ENCODE peak calls at places on chromosomes 11 and 22, in ten cellular contexts. One of them, this sample, is unnamed.

GRCh38 chr11:12769834-12770345 is 95.7 kb downstream of the TEAD1 start:
- DNase-seq in anterior cingulate cortex: no peak
- DNase-seq in stomach: no peak
- DNase-seq in activated gamma-delta T cell treated with Interleukin-2 at 50 U/mL for 16 hours: no peak
- DNase-seq in RPMI8226: no peak
- DNase-seq in activated T-helper 1 cell treated with Interleukin-2 at 50 U/mL for 16 hours: no peak
- DNase-seq in stimulated activated CD8-positive, alpha-beta memory T cell treated with anti-CD3 and anti-CD28 coated beads, Interleukin-7, amount 100 ng/mL, for 48 hours: no peak
- DNase-seq in stimulated activated CD4-positive, alpha-beta T cell treated with anti-CD3 and anti-CD28 coated beads, Interleukin-4, amount 100 ng/mL, for 48 hours: no peak
- DNase-seq in nephron progenitor cell: no peak
- DNase-seq in GOT3: no peak
- DNase-seq in this sample: no peak

GRCh38 chr11:76598426-76598839 is 72.1 kb downstream of the LRRC32 start:
- DNase-seq in anterior cingulate cortex: no peak
- DNase-seq in stomach: no peak
- DNase-seq in activated gamma-delta T cell treated with Interleukin-2 at 50 U/mL for 16 hours: no peak
- DNase-seq in RPMI8226: peak
- DNase-seq in activated T-helper 1 cell treated with Interleukin-2 at 50 U/mL for 16 hours: no peak
- DNase-seq in stimulated activated CD8-positive, alpha-beta memory T cell treated with anti-CD3 and anti-CD28 coated beads, Interleukin-7, amount 100 ng/mL, for 48 hours: no peak
- DNase-seq in stimulated activated CD4-positive, alpha-beta T cell treated with anti-CD3 and anti-CD28 coated beads, Interleukin-4, amount 100 ng/mL, for 48 hours: no peak
- DNase-seq in nephron progenitor cell: peak
- DNase-seq in GOT3: no peak
- DNase-seq in this sample: no peak

GRCh38 chr11:128867277-128867676 is at the start of gene KCNJ1:
- DNase-seq in anterior cingulate cortex: no peak
- DNase-seq in stomach: no peak
- DNase-seq in activated gamma-delta T cell treated with Interleukin-2 at 50 U/mL for 16 hours: no peak
- DNase-seq in RPMI8226: no peak
- DNase-seq in activated T-helper 1 cell treated with Interleukin-2 at 50 U/mL for 16 hours: no peak
- DNase-seq in stimulated activated CD8-positive, alpha-beta memory T cell treated with anti-CD3 and anti-CD28 coated beads, Interleukin-7, amount 100 ng/mL, for 48 hours: no peak
- DNase-seq in stimulated activated CD4-positive, alpha-beta T cell treated with anti-CD3 and anti-CD28 coated beads, Interleukin-4, amount 100 ng/mL, for 48 hours: no peak
- DNase-seq in nephron progenitor cell: no peak
- DNase-seq in GOT3: no peak
- DNase-seq in this sample: no peak

GRCh38 chr22:21819183-21819770 is 48.2 kb downstream of the MAPK1 start:
- DNase-seq in anterior cingulate cortex: no peak
- DNase-seq in stomach: no peak
- DNase-seq in activated gamma-delta T cell treated with Interleukin-2 at 50 U/mL for 16 hours: no peak
- DNase-seq in RPMI8226: no peak
- DNase-seq in activated T-helper 1 cell treated with Interleukin-2 at 50 U/mL for 16 hours: no peak
- DNase-seq in stimulated activated CD8-positive, alpha-beta memory T cell treated with anti-CD3 and anti-CD28 coated beads, Interleukin-7, amount 100 ng/mL, for 48 hours: no peak
- DNase-seq in stimulated activated CD4-positive, alpha-beta T cell treated with anti-CD3 and anti-CD28 coated beads, Interleukin-4, amount 100 ng/mL, for 48 hours: no peak
- DNase-seq in nephron progenitor cell: no peak
- DNase-seq in GOT3: no peak
- DNase-seq in this sample: no peak

GRCh38 chr22:48492371-48493320 is 1335.0 kb downstream of the BRD1 start:
- DNase-seq in anterior cingulate cortex: peak
- DNase-seq in stomach: peak
- DNase-seq in activated gamma-delta T cell treated with Interleukin-2 at 50 U/mL for 16 hours: no peak
- DNase-seq in RPMI8226: peak
- DNase-seq in activated T-helper 1 cell treated with Interleukin-2 at 50 U/mL for 16 hours: no peak
- DNase-seq in stimulated activated CD8-positive, alpha-beta memory T cell treated with anti-CD3 and anti-CD28 coated beads, Interleukin-7, amount 100 ng/mL, for 48 hours: no peak
- DNase-seq in stimulated activated CD4-positive, alpha-beta T cell treated with anti-CD3 and anti-CD28 coated beads, Interleukin-4, amount 100 ng/mL, for 48 hours: peak
- DNase-seq in nephron progenitor cell: peak
- DNase-seq in GOT3: no peak
- DNase-seq in this sample: peak

GRCh38 chr11:74466916-74467885 is at the start of gene KCNE3:
- DNase-seq in anterior cingulate cortex: no peak
- DNase-seq in stomach: peak
- DNase-seq in activated gamma-delta T cell treated with Interleukin-2 at 50 U/mL for 16 hours: no peak
- DNase-seq in RPMI8226: no peak
- DNase-seq in activated T-helper 1 cell treated with Interleukin-2 at 50 U/mL for 16 hours: no peak
- DNase-seq in stimulated activated CD8-positive, alpha-beta memory T cell treated with anti-CD3 and anti-CD28 coated beads, Interleukin-7, amount 100 ng/mL, for 48 hours: no peak
- DNase-seq in stimulated activated CD4-positive, alpha-beta T cell treated with anti-CD3 and anti-CD28 coated beads, Interleukin-4, amount 100 ng/mL, for 48 hours: no peak
- DNase-seq in nephron progenitor cell: peak
- DNase-seq in GOT3: no peak
- DNase-seq in this sample: no peak

GRCh38 chr22:36528795-36529718 is at the start of gene EIF3D:
- DNase-seq in anterior cingulate cortex: peak
- DNase-seq in stomach: peak
- DNase-seq in activated gamma-delta T cell treated with Interleukin-2 at 50 U/mL for 16 hours: peak
- DNase-seq in RPMI8226: peak
- DNase-seq in activated T-helper 1 cell treated with Interleukin-2 at 50 U/mL for 16 hours: peak
- DNase-seq in stimulated activated CD8-positive, alpha-beta memory T cell treated with anti-CD3 and anti-CD28 coated beads, Interleukin-7, amount 100 ng/mL, for 48 hours: peak
- DNase-seq in stimulated activated CD4-positive, alpha-beta T cell treated with anti-CD3 and anti-CD28 coated beads, Interleukin-4, amount 100 ng/mL, for 48 hours: peak
- DNase-seq in nephron progenitor cell: peak
- DNase-seq in GOT3: peak
- DNase-seq in this sample: peak

GRCh38 chr11:36213050-36213840 is 76.0 kb downstream of the COMMD9 start:
- DNase-seq in anterior cingulate cortex: peak
- DNase-seq in stomach: no peak
- DNase-seq in activated gamma-delta T cell treated with Interleukin-2 at 50 U/mL for 16 hours: no peak
- DNase-seq in RPMI8226: no peak
- DNase-seq in activated T-helper 1 cell treated with Interleukin-2 at 50 U/mL for 16 hours: no peak
- DNase-seq in stimulated activated CD8-positive, alpha-beta memory T cell treated with anti-CD3 and anti-CD28 coated beads, Interleukin-7, amount 100 ng/mL, for 48 hours: no peak
- DNase-seq in stimulated activated CD4-positive, alpha-beta T cell treated with anti-CD3 and anti-CD28 coated beads, Interleukin-4, amount 100 ng/mL, for 48 hours: no peak
- DNase-seq in nephron progenitor cell: no peak
- DNase-seq in GOT3: no peak
- DNase-seq in this sample: no peak

GRCh38 chr22:30968015-30968923 is at the start of gene MORC2:
- DNase-seq in anterior cingulate cortex: no peak
- DNase-seq in stomach: peak
- DNase-seq in activated gamma-delta T cell treated with Interleukin-2 at 50 U/mL for 16 hours: no peak
- DNase-seq in RPMI8226: peak
- DNase-seq in activated T-helper 1 cell treated with Interleukin-2 at 50 U/mL for 16 hours: no peak
- DNase-seq in stimulated activated CD8-positive, alpha-beta memory T cell treated with anti-CD3 and anti-CD28 coated beads, Interleukin-7, amount 100 ng/mL, for 48 hours: peak
- DNase-seq in stimulated activated CD4-positive, alpha-beta T cell treated with anti-CD3 and anti-CD28 coated beads, Interleukin-4, amount 100 ng/mL, for 48 hours: no peak
- DNase-seq in nephron progenitor cell: no peak
- DNase-seq in GOT3: no peak
- DNase-seq in this sample: no peak

GRCh38 chr22:44670220-44670983 is 31.6 kb upstream of the PRR5 start:
- DNase-seq in anterior cingulate cortex: no peak
- DNase-seq in stomach: no peak
- DNase-seq in activated gamma-delta T cell treated with Interleukin-2 at 50 U/mL for 16 hours: no peak
- DNase-seq in RPMI8226: no peak
- DNase-seq in activated T-helper 1 cell treated with Interleukin-2 at 50 U/mL for 16 hours: no peak
- DNase-seq in stimulated activated CD8-positive, alpha-beta memory T cell treated with anti-CD3 and anti-CD28 coated beads, Interleukin-7, amount 100 ng/mL, for 48 hours: no peak
- DNase-seq in stimulated activated CD4-positive, alpha-beta T cell treated with anti-CD3 and anti-CD28 coated beads, Interleukin-4, amount 100 ng/mL, for 48 hours: no peak
- DNase-seq in nephron progenitor cell: no peak
- DNase-seq in GOT3: no peak
- DNase-seq in this sample: no peak

GRCh38 chr11:28581286-28582242 is 473.4 kb downstream of the METTL15 start:
- DNase-seq in anterior cingulate cortex: no peak
- DNase-seq in stomach: no peak
- DNase-seq in activated gamma-delta T cell treated with Interleukin-2 at 50 U/mL for 16 hours: no peak
- DNase-seq in RPMI8226: no peak
- DNase-seq in activated T-helper 1 cell treated with Interleukin-2 at 50 U/mL for 16 hours: no peak
- DNase-seq in stimulated activated CD8-positive, alpha-beta memory T cell treated with anti-CD3 and anti-CD28 coated beads, Interleukin-7, amount 100 ng/mL, for 48 hours: no peak
- DNase-seq in stimulated activated CD4-positive, alpha-beta T cell treated with anti-CD3 and anti-CD28 coated beads, Interleukin-4, amount 100 ng/mL, for 48 hours: no peak
- DNase-seq in nephron progenitor cell: no peak
- DNase-seq in GOT3: no peak
- DNase-seq in this sample: no peak

GRCh38 chr11:35553831-35554230 is 28.4 kb upstream of the PAMR1 start:
- DNase-seq in anterior cingulate cortex: no peak
- DNase-seq in stomach: no peak
- DNase-seq in activated gamma-delta T cell treated with Interleukin-2 at 50 U/mL for 16 hours: no peak
- DNase-seq in RPMI8226: no peak
- DNase-seq in activated T-helper 1 cell treated with Interleukin-2 at 50 U/mL for 16 hours: no peak
- DNase-seq in stimulated activated CD8-positive, alpha-beta memory T cell treated with anti-CD3 and anti-CD28 coated beads, Interleukin-7, amount 100 ng/mL, for 48 hours: no peak
- DNase-seq in stimulated activated CD4-positive, alpha-beta T cell treated with anti-CD3 and anti-CD28 coated beads, Interleukin-4, amount 100 ng/mL, for 48 hours: no peak
- DNase-seq in nephron progenitor cell: no peak
- DNase-seq in GOT3: no peak
- DNase-seq in this sample: no peak

GRCh38 chr22:25062378-25063095 is 110.0 kb downstream of the KIAA1671 start:
- DNase-seq in anterior cingulate cortex: no peak
- DNase-seq in stomach: no peak
- DNase-seq in activated gamma-delta T cell treated with Interleukin-2 at 50 U/mL for 16 hours: peak
- DNase-seq in RPMI8226: no peak
- DNase-seq in activated T-helper 1 cell treated with Interleukin-2 at 50 U/mL for 16 hours: peak
- DNase-seq in stimulated activated CD8-positive, alpha-beta memory T cell treated with anti-CD3 and anti-CD28 coated beads, Interleukin-7, amount 100 ng/mL, for 48 hours: no peak
- DNase-seq in stimulated activated CD4-positive, alpha-beta T cell treated with anti-CD3 and anti-CD28 coated beads, Interleukin-4, amount 100 ng/mL, for 48 hours: no peak
- DNase-seq in nephron progenitor cell: no peak
- DNase-seq in GOT3: no peak
- DNase-seq in this sample: no peak

GRCh38 chr11:61754534-61755482 is 2.4 kb downstream of the MYRF start:
- DNase-seq in anterior cingulate cortex: no peak
- DNase-seq in stomach: peak
- DNase-seq in activated gamma-delta T cell treated with Interleukin-2 at 50 U/mL for 16 hours: no peak
- DNase-seq in RPMI8226: no peak
- DNase-seq in activated T-helper 1 cell treated with Interleukin-2 at 50 U/mL for 16 hours: no peak
- DNase-seq in stimulated activated CD8-positive, alpha-beta memory T cell treated with anti-CD3 and anti-CD28 coated beads, Interleukin-7, amount 100 ng/mL, for 48 hours: no peak
- DNase-seq in stimulated activated CD4-positive, alpha-beta T cell treated with anti-CD3 and anti-CD28 coated beads, Interleukin-4, amount 100 ng/mL, for 48 hours: no peak
- DNase-seq in nephron progenitor cell: peak
- DNase-seq in GOT3: no peak
- DNase-seq in this sample: no peak

GRCh38 chr11:83070044-83070877 is 1.4 kb downstream of the RAB30 start:
- DNase-seq in anterior cingulate cortex: no peak
- DNase-seq in stomach: no peak
- DNase-seq in activated gamma-delta T cell treated with Interleukin-2 at 50 U/mL for 16 hours: no peak
- DNase-seq in RPMI8226: no peak
- DNase-seq in activated T-helper 1 cell treated with Interleukin-2 at 50 U/mL for 16 hours: no peak
- DNase-seq in stimulated activated CD8-positive, alpha-beta memory T cell treated with anti-CD3 and anti-CD28 coated beads, Interleukin-7, amount 100 ng/mL, for 48 hours: no peak
- DNase-seq in stimulated activated CD4-positive, alpha-beta T cell treated with anti-CD3 and anti-CD28 coated beads, Interleukin-4, amount 100 ng/mL, for 48 hours: no peak
- DNase-seq in nephron progenitor cell: peak
- DNase-seq in GOT3: no peak
- DNase-seq in this sample: no peak

GRCh38 chr11:44326615-44327475 is 16.9 kb upstream of the ALX4 start:
- DNase-seq in anterior cingulate cortex: no peak
- DNase-seq in stomach: no peak
- DNase-seq in activated gamma-delta T cell treated with Interleukin-2 at 50 U/mL for 16 hours: no peak
- DNase-seq in RPMI8226: no peak
- DNase-seq in activated T-helper 1 cell treated with Interleukin-2 at 50 U/mL for 16 hours: no peak
- DNase-seq in stimulated activated CD8-positive, alpha-beta memory T cell treated with anti-CD3 and anti-CD28 coated beads, Interleukin-7, amount 100 ng/mL, for 48 hours: no peak
- DNase-seq in stimulated activated CD4-positive, alpha-beta T cell treated with anti-CD3 and anti-CD28 coated beads, Interleukin-4, amount 100 ng/mL, for 48 hours: no peak
- DNase-seq in nephron progenitor cell: no peak
- DNase-seq in GOT3: no peak
- DNase-seq in this sample: no peak

GRCh38 chr11:129278586-129279319 is 86.6 kb upstream of the ARHGAP32 start:
- DNase-seq in anterior cingulate cortex: no peak
- DNase-seq in stomach: no peak
- DNase-seq in activated gamma-delta T cell treated with Interleukin-2 at 50 U/mL for 16 hours: no peak
- DNase-seq in RPMI8226: peak
- DNase-seq in activated T-helper 1 cell treated with Interleukin-2 at 50 U/mL for 16 hours: no peak
- DNase-seq in stimulated activated CD8-positive, alpha-beta memory T cell treated with anti-CD3 and anti-CD28 coated beads, Interleukin-7, amount 100 ng/mL, for 48 hours: no peak
- DNase-seq in stimulated activated CD4-positive, alpha-beta T cell treated with anti-CD3 and anti-CD28 coated beads, Interleukin-4, amount 100 ng/mL, for 48 hours: no peak
- DNase-seq in nephron progenitor cell: peak
- DNase-seq in GOT3: no peak
- DNase-seq in this sample: peak

GRCh38 chr22:25746012-25746373 is 4.0 kb downstream of the MYO18B start:
- DNase-seq in anterior cingulate cortex: no peak
- DNase-seq in stomach: no peak
- DNase-seq in activated gamma-delta T cell treated with Interleukin-2 at 50 U/mL for 16 hours: no peak
- DNase-seq in RPMI8226: no peak
- DNase-seq in activated T-helper 1 cell treated with Interleukin-2 at 50 U/mL for 16 hours: no peak
- DNase-seq in stimulated activated CD8-positive, alpha-beta memory T cell treated with anti-CD3 and anti-CD28 coated beads, Interleukin-7, amount 100 ng/mL, for 48 hours: no peak
- DNase-seq in stimulated activated CD4-positive, alpha-beta T cell treated with anti-CD3 and anti-CD28 coated beads, Interleukin-4, amount 100 ng/mL, for 48 hours: no peak
- DNase-seq in nephron progenitor cell: no peak
- DNase-seq in GOT3: no peak
- DNase-seq in this sample: no peak

GRCh38 chr22:27919943-27920755 is 1.1 kb upstream of the PITPNB start:
- DNase-seq in anterior cingulate cortex: no peak
- DNase-seq in stomach: no peak
- DNase-seq in activated gamma-delta T cell treated with Interleukin-2 at 50 U/mL for 16 hours: no peak
- DNase-seq in RPMI8226: no peak
- DNase-seq in activated T-helper 1 cell treated with Interleukin-2 at 50 U/mL for 16 hours: no peak
- DNase-seq in stimulated activated CD8-positive, alpha-beta memory T cell treated with anti-CD3 and anti-CD28 coated beads, Interleukin-7, amount 100 ng/mL, for 48 hours: no peak
- DNase-seq in stimulated activated CD4-positive, alpha-beta T cell treated with anti-CD3 and anti-CD28 coated beads, Interleukin-4, amount 100 ng/mL, for 48 hours: no peak
- DNase-seq in nephron progenitor cell: peak
- DNase-seq in GOT3: no peak
- DNase-seq in this sample: no peak

GRCh38 chr11:132770802-132771545 is 761.3 kb downstream of the OPCML start:
- DNase-seq in anterior cingulate cortex: no peak
- DNase-seq in stomach: no peak
- DNase-seq in activated gamma-delta T cell treated with Interleukin-2 at 50 U/mL for 16 hours: no peak
- DNase-seq in RPMI8226: no peak
- DNase-seq in activated T-helper 1 cell treated with Interleukin-2 at 50 U/mL for 16 hours: no peak
- DNase-seq in stimulated activated CD8-positive, alpha-beta memory T cell treated with anti-CD3 and anti-CD28 coated beads, Interleukin-7, amount 100 ng/mL, for 48 hours: no peak
- DNase-seq in stimulated activated CD4-positive, alpha-beta T cell treated with anti-CD3 and anti-CD28 coated beads, Interleukin-4, amount 100 ng/mL, for 48 hours: no peak
- DNase-seq in nephron progenitor cell: no peak
- DNase-seq in GOT3: no peak
- DNase-seq in this sample: no peak

GRCh38 chr11:2777396-2777795 is 77.6 kb upstream of the KCNQ1OT1 start:
- DNase-seq in anterior cingulate cortex: no peak
- DNase-seq in stomach: peak
- DNase-seq in activated gamma-delta T cell treated with Interleukin-2 at 50 U/mL for 16 hours: no peak
- DNase-seq in RPMI8226: peak
- DNase-seq in activated T-helper 1 cell treated with Interleukin-2 at 50 U/mL for 16 hours: no peak
- DNase-seq in stimulated activated CD8-positive, alpha-beta memory T cell treated with anti-CD3 and anti-CD28 coated beads, Interleukin-7, amount 100 ng/mL, for 48 hours: no peak
- DNase-seq in stimulated activated CD4-positive, alpha-beta T cell treated with anti-CD3 and anti-CD28 coated beads, Interleukin-4, amount 100 ng/mL, for 48 hours: no peak
- DNase-seq in nephron progenitor cell: no peak
- DNase-seq in GOT3: no peak
- DNase-seq in this sample: no peak

GRCh38 chr11:127492025-127492424 is 491.5 kb upstream of the KIRREL3 start:
- DNase-seq in anterior cingulate cortex: no peak
- DNase-seq in stomach: no peak
- DNase-seq in activated gamma-delta T cell treated with Interleukin-2 at 50 U/mL for 16 hours: no peak
- DNase-seq in RPMI8226: no peak
- DNase-seq in activated T-helper 1 cell treated with Interleukin-2 at 50 U/mL for 16 hours: no peak
- DNase-seq in stimulated activated CD8-positive, alpha-beta memory T cell treated with anti-CD3 and anti-CD28 coated beads, Interleukin-7, amount 100 ng/mL, for 48 hours: no peak
- DNase-seq in stimulated activated CD4-positive, alpha-beta T cell treated with anti-CD3 and anti-CD28 coated beads, Interleukin-4, amount 100 ng/mL, for 48 hours: no peak
- DNase-seq in nephron progenitor cell: no peak
- DNase-seq in GOT3: no peak
- DNase-seq in this sample: no peak

GRCh38 chr11:68666854-68667253 is 17.5 kb upstream of the GAL start:
- DNase-seq in anterior cingulate cortex: no peak
- DNase-seq in stomach: peak
- DNase-seq in activated gamma-delta T cell treated with Interleukin-2 at 50 U/mL for 16 hours: no peak
- DNase-seq in RPMI8226: no peak
- DNase-seq in activated T-helper 1 cell treated with Interleukin-2 at 50 U/mL for 16 hours: no peak
- DNase-seq in stimulated activated CD8-positive, alpha-beta memory T cell treated with anti-CD3 and anti-CD28 coated beads, Interleukin-7, amount 100 ng/mL, for 48 hours: no peak
- DNase-seq in stimulated activated CD4-positive, alpha-beta T cell treated with anti-CD3 and anti-CD28 coated beads, Interleukin-4, amount 100 ng/mL, for 48 hours: no peak
- DNase-seq in nephron progenitor cell: no peak
- DNase-seq in GOT3: no peak
- DNase-seq in this sample: no peak

GRCh38 chr11:2511421-2512369 is 66.9 kb downstream of the KCNQ1 start:
- DNase-seq in anterior cingulate cortex: no peak
- DNase-seq in stomach: peak
- DNase-seq in activated gamma-delta T cell treated with Interleukin-2 at 50 U/mL for 16 hours: no peak
- DNase-seq in RPMI8226: no peak
- DNase-seq in activated T-helper 1 cell treated with Interleukin-2 at 50 U/mL for 16 hours: no peak
- DNase-seq in stimulated activated CD8-positive, alpha-beta memory T cell treated with anti-CD3 and anti-CD28 coated beads, Interleukin-7, amount 100 ng/mL, for 48 hours: no peak
- DNase-seq in stimulated activated CD4-positive, alpha-beta T cell treated with anti-CD3 and anti-CD28 coated beads, Interleukin-4, amount 100 ng/mL, for 48 hours: no peak
- DNase-seq in nephron progenitor cell: no peak
- DNase-seq in GOT3: no peak
- DNase-seq in this sample: no peak

GRCh38 chr22:45272498-45272897 is 12.3 kb upstream of the UPK3A start:
- DNase-seq in anterior cingulate cortex: no peak
- DNase-seq in stomach: no peak
- DNase-seq in activated gamma-delta T cell treated with Interleukin-2 at 50 U/mL for 16 hours: no peak
- DNase-seq in RPMI8226: no peak
- DNase-seq in activated T-helper 1 cell treated with Interleukin-2 at 50 U/mL for 16 hours: no peak
- DNase-seq in stimulated activated CD8-positive, alpha-beta memory T cell treated with anti-CD3 and anti-CD28 coated beads, Interleukin-7, amount 100 ng/mL, for 48 hours: no peak
- DNase-seq in stimulated activated CD4-positive, alpha-beta T cell treated with anti-CD3 and anti-CD28 coated beads, Interleukin-4, amount 100 ng/mL, for 48 hours: no peak
- DNase-seq in nephron progenitor cell: no peak
- DNase-seq in GOT3: no peak
- DNase-seq in this sample: no peak

GRCh38 chr11:35151896-35152295 is 12.9 kb downstream of the CD44 start:
- DNase-seq in anterior cingulate cortex: no peak
- DNase-seq in stomach: no peak
- DNase-seq in activated gamma-delta T cell treated with Interleukin-2 at 50 U/mL for 16 hours: no peak
- DNase-seq in RPMI8226: no peak
- DNase-seq in activated T-helper 1 cell treated with Interleukin-2 at 50 U/mL for 16 hours: no peak
- DNase-seq in stimulated activated CD8-positive, alpha-beta memory T cell treated with anti-CD3 and anti-CD28 coated beads, Interleukin-7, amount 100 ng/mL, for 48 hours: no peak
- DNase-seq in stimulated activated CD4-positive, alpha-beta T cell treated with anti-CD3 and anti-CD28 coated beads, Interleukin-4, amount 100 ng/mL, for 48 hours: no peak
- DNase-seq in nephron progenitor cell: no peak
- DNase-seq in GOT3: no peak
- DNase-seq in this sample: no peak

GRCh38 chr22:42643632-42644421 is 3.4 kb upstream of the ATP5MGL start:
- DNase-seq in anterior cingulate cortex: no peak
- DNase-seq in stomach: no peak
- DNase-seq in activated gamma-delta T cell treated with Interleukin-2 at 50 U/mL for 16 hours: no peak
- DNase-seq in RPMI8226: no peak
- DNase-seq in activated T-helper 1 cell treated with Interleukin-2 at 50 U/mL for 16 hours: no peak
- DNase-seq in stimulated activated CD8-positive, alpha-beta memory T cell treated with anti-CD3 and anti-CD28 coated beads, Interleukin-7, amount 100 ng/mL, for 48 hours: no peak
- DNase-seq in stimulated activated CD4-positive, alpha-beta T cell treated with anti-CD3 and anti-CD28 coated beads, Interleukin-4, amount 100 ng/mL, for 48 hours: no peak
- DNase-seq in nephron progenitor cell: no peak
- DNase-seq in GOT3: no peak
- DNase-seq in this sample: no peak

GRCh38 chr22:45692549-45692948 is 20.9 kb downstream of the ATXN10 start:
- DNase-seq in anterior cingulate cortex: no peak
- DNase-seq in stomach: no peak
- DNase-seq in activated gamma-delta T cell treated with Interleukin-2 at 50 U/mL for 16 hours: no peak
- DNase-seq in RPMI8226: no peak
- DNase-seq in activated T-helper 1 cell treated with Interleukin-2 at 50 U/mL for 16 hours: no peak
- DNase-seq in stimulated activated CD8-positive, alpha-beta memory T cell treated with anti-CD3 and anti-CD28 coated beads, Interleukin-7, amount 100 ng/mL, for 48 hours: no peak
- DNase-seq in stimulated activated CD4-positive, alpha-beta T cell treated with anti-CD3 and anti-CD28 coated beads, Interleukin-4, amount 100 ng/mL, for 48 hours: no peak
- DNase-seq in nephron progenitor cell: no peak
- DNase-seq in GOT3: no peak
- DNase-seq in this sample: no peak

This sample was measured in activated naive CD4-positive, alpha-beta T cell treated with anti-CD3 and anti-CD28 coated beads, Interleukin-2, amount 50 U/mL, for 72 hours.